ENCODE peak calls at places on chromosomes 6 and 20, in six cellular contexts. A, Q, G, Z, O and B are unnamed samples.

GRCh38 chr6:111980168-111980567 is 73.7 kb upstream of the CCN6 start:
- DNase-seq in O (no peak), G (no peak), A (no peak), Z (no peak), Q (peak; percentile 50), B (no peak)

GRCh38 chr6:41901882-41902519 is 6.8 kb upstream of the USP49 start:
- DNase-seq in Q (peak; percentile 34), A (peak; percentile 42), Z (peak; percentile 36), G (peak; percentile 63), O (no peak), B (no peak)

GRCh38 chr20:57412347-57413029 is 21.3 kb downstream of the RBM38 start:
- DNase-seq in O (no peak), Q (no peak), G (no peak), Z (no peak), A (no peak), B (no peak)

GRCh38 chr6:129686941-129687627 is 22.9 kb downstream of the ARHGAP18 start:
- DNase-seq in A (no peak), Z (peak; percentile 23), O (no peak), Q (no peak), G (peak; percentile 81), B (no peak)

GRCh38 chr20:1415667-1416468 is 23.0 kb upstream of the FKBP1A start:
- DNase-seq in O (no peak), A (no peak), Z (no peak), G (peak; percentile 29), Q (peak; percentile 100), B (no peak)

GRCh38 chr6:141700836-141701235 is 431.9 kb upstream of the GJE1 start:
- DNase-seq in O (no peak), G (no peak), Q (no peak), A (no peak), Z (no peak), B (no peak)

GRCh38 chr6:148175511-148176188 is 167.0 kb upstream of the SASH1 start:
- DNase-seq in Q (peak; percentile 38), G (no peak), Z (no peak), A (no peak), O (no peak), B (no peak)

GRCh38 chr6:2875840-2876207 is 27.3 kb downstream of the SERPINB9 start:
- DNase-seq in G (no peak), Q (no peak), O (no peak), A (peak; percentile 76), Z (no peak), B (no peak)

GRCh38 chr6:42332916-42333315 is 115.3 kb upstream of the MRPS10 start:
- DNase-seq in O (no peak), Q (no peak), A (no peak), G (no peak), Z (no peak), B (no peak)

GRCh38 chr20:4546786-4547185 is 174.9 kb upstream of the PRND start:
- DNase-seq in G (no peak), Z (no peak), O (no peak), Q (peak; percentile 92), A (no peak), B (no peak)

GRCh38 chr6:111715321-111715720 is 109.6 kb upstream of the TRAF3IP2 start:
- DNase-seq in G (peak; percentile 83), O (no peak), Z (no peak), Q (no peak), A (no peak), B (no peak)

GRCh38 chr20:52004720-52005119 is 186.9 kb downstream of the ZFP64 start:
- DNase-seq in Z (no peak), G (no peak), O (no peak), Q (peak; percentile 38), A (no peak), B (no peak)

GRCh38 chr6:38450717-38451116 is 189.0 kb downstream of the BTBD9 start:
- DNase-seq in O (no peak), G (no peak), Z (no peak), A (no peak), Q (no peak), B (no peak)

GRCh38 chr6:72959821-72960220 is 265.5 kb downstream of the KHDC1L start:
- DNase-seq in A (no peak), G (no peak), Q (no peak), Z (no peak), O (no peak), B (no peak)

GRCh38 chr6:116017546-116018276 is 43.0 kb downstream of the FRK start:
- DNase-seq in G (no peak), A (no peak), Q (no peak), O (no peak), Z (no peak), B (no peak)

GRCh38 chr6:33786736-33787135 is 2.2 kb downstream of the LEMD2 start:
- DNase-seq in Q (no peak), Z (no peak), A (no peak), O (no peak), G (no peak), B (no peak)

GRCh38 chr6:21049572-21049971 is 515.3 kb downstream of the CDKAL1 start:
- DNase-seq in Q (peak; percentile 9), G (no peak), O (no peak), A (no peak), Z (no peak), B (no peak)

GRCh38 chr20:62241501-62241900 is 3.2 kb downstream of the OSBPL2 start:
- DNase-seq in Z (no peak), O (peak; percentile 70), Q (no peak), A (no peak), G (no peak), B (no peak)

GRCh38 chr20:2700913-2701620 is 8.5 kb downstream of the EBF4 start:
- DNase-seq in G (no peak), Q (no peak), O (peak; percentile 32), A (no peak), Z (no peak), B (no peak)

GRCh38 chr20:50508171-50508761 is 1.9 kb upstream of the PTPN1 start:
- DNase-seq in Q (no peak), A (no peak), G (no peak), Z (no peak), O (no peak), B (no peak)

GRCh38 chr20:58737198-58737597 is 44.6 kb downstream of the NPEPL1 start:
- DNase-seq in Q (no peak), Z (no peak), A (no peak), O (no peak), G (no peak), B (no peak)

GRCh38 chr6:79250107-79250514 is 15.6 kb upstream of the HMGN3 start:
- DNase-seq in Q (no peak), A (no peak), Z (no peak), G (no peak), O (no peak), B (no peak)

GRCh38 chr6:90894285-90895144 is 307.6 kb upstream of the MAP3K7 start:
- DNase-seq in O (no peak), Q (no peak), G (no peak), Z (no peak), A (no peak), B (no peak)

GRCh38 chr20:53609501-53610445 is 16.1 kb upstream of the ZNF217 start:
- DNase-seq in G (peak; percentile 88), Q (peak; percentile 81), O (peak; percentile 54), A (no peak), Z (peak; percentile 69), B (no peak)